ENCODE peak calls at places on chromosome 17, in five cellular contexts. One of them, this sample, is unnamed.

GRCh38 chr17:59607061-59607460 is 12.6 kb upstream of the CLTC start:
- DNase-seq in Daoy: no peak
- DNase-seq in NCI-H1092 treated with DMSO at 0.1 percent for 48 hours: no peak
- DNase-seq in ovary: no peak
- DNase-seq in NCI-H774: no peak
- DNase-seq in this sample: no peak

GRCh38 chr17:73493212-73493814 is 150.9 kb downstream of the SDK2 start:
- DNase-seq in NCI-H774: no peak
- DNase-seq in ovary: no peak
- DNase-seq in Daoy: peak; percentile 69
- DNase-seq in NCI-H1092 treated with DMSO at 0.1 percent for 48 hours: no peak
- DNase-seq in this sample: peak; percentile 77

GRCh38 chr17:50265212-50265611 is 9.1 kb upstream of the TMEM92 start:
- DNase-seq in NCI-H1092 treated with DMSO at 0.1 percent for 48 hours: peak; percentile 54
- DNase-seq in ovary: peak; percentile 39
- DNase-seq in NCI-H774: no peak
- DNase-seq in Daoy: no peak
- DNase-seq in this sample: no peak

GRCh38 chr17:39738568-39738901 is 797 bp downstream of the GRB7 start:
- DNase-seq in NCI-H1092 treated with DMSO at 0.1 percent for 48 hours: peak; percentile 7
- DNase-seq in NCI-H774: peak; percentile 64
- DNase-seq in Daoy: peak; percentile 28
- DNase-seq in ovary: no peak
- DNase-seq in this sample: peak; percentile 69

GRCh38 chr17:73192894-73193701 is at the start of gene COG1:
- DNase-seq in ovary: peak; percentile 94
- DNase-seq in Daoy: peak; percentile 94
- DNase-seq in NCI-H1092 treated with DMSO at 0.1 percent for 48 hours: peak; percentile 82
- DNase-seq in NCI-H774: peak; percentile 97
- DNase-seq in this sample: peak; percentile 92

GRCh38 chr17:55555772-55556171 is 44.5 kb upstream of the SMIM36 start:
- DNase-seq in NCI-H1092 treated with DMSO at 0.1 percent for 48 hours: no peak
- DNase-seq in ovary: no peak
- DNase-seq in Daoy: no peak
- DNase-seq in NCI-H774: no peak
- DNase-seq in this sample: no peak

GRCh38 chr17:64505320-64506200 is 529 bp downstream of the DDX5 start:
- DNase-seq in NCI-H774: peak; percentile 92
- DNase-seq in NCI-H1092 treated with DMSO at 0.1 percent for 48 hours: peak; percentile 87
- DNase-seq in Daoy: peak; percentile 84
- DNase-seq in ovary: peak; percentile 96
- DNase-seq in this sample: peak; percentile 92

GRCh38 chr17:74943808-74944522 is 8.3 kb downstream of the OTOP3 start:
- DNase-seq in NCI-H774: no peak
- DNase-seq in ovary: no peak
- DNase-seq in NCI-H1092 treated with DMSO at 0.1 percent for 48 hours: no peak
- DNase-seq in Daoy: no peak
- DNase-seq in this sample: no peak

GRCh38 chr17:13462161-13462560 is 139.6 kb downstream of the HS3ST3A1 start:
- DNase-seq in NCI-H774: no peak
- DNase-seq in NCI-H1092 treated with DMSO at 0.1 percent for 48 hours: no peak
- DNase-seq in Daoy: no peak
- DNase-seq in ovary: no peak
- DNase-seq in this sample: no peak

GRCh38 chr17:58332720-58333395 is 4.3 kb upstream of the TSPOAP1 start:
- DNase-seq in NCI-H1092 treated with DMSO at 0.1 percent for 48 hours: no peak
- DNase-seq in ovary: no peak
- DNase-seq in NCI-H774: no peak
- DNase-seq in Daoy: no peak
- DNase-seq in this sample: no peak